ENCODE peak calls at places on chromosome 17, in six cellular contexts. J is SHP77, M is tibial artery, N is HEK293T, I is retina, G is DMS153. L is an unnamed sample.

GRCh38 chr17:1170739-1171138 is 9.0 kb downstream of the ABR start:
- DNase-seq in J (no peak), N (peak), G (no peak), I (no peak), M (no peak), L (no peak)

GRCh38 chr17:55576237-55576998 is 65.2 kb upstream of the SMIM36 start:
- DNase-seq in I (no peak), N (no peak), J (no peak), G (peak), M (no peak), L (no peak)

GRCh38 chr17:77645441-77646430 is 312.8 kb upstream of the TNRC6C start:
- DNase-seq in N (no peak), J (no peak), M (no peak), G (no peak), I (peak), L (no peak)

GRCh38 chr17:80146121-80147034 is 550 bp downstream of the EIF4A3 start:
- DNase-seq in I (peak), J (no peak), G (no peak), M (no peak), N (no peak), L (peak)

GRCh38 chr17:70552230-70552981 is 383.1 kb downstream of the KCNJ2 start:
- DNase-seq in I (peak), G (peak), N (peak), M (no peak), J (peak), L (no peak)

GRCh38 chr17:59859444-59860025 is 33.2 kb downstream of the TUBD1 start:
- DNase-seq in N (no peak), G (no peak), I (no peak), M (no peak), J (no peak), L (no peak)

GRCh38 chr17:77316191-77316641 is 175.4 kb downstream of the SEC14L1 start:
- DNase-seq in G (no peak), M (peak), I (peak), N (no peak), J (no peak), L (no peak)

GRCh38 chr17:19457830-19458271 is 46.8 kb downstream of the RNF112 start:
- DNase-seq in J (no peak), M (no peak), I (no peak), N (no peak), G (no peak), L (no peak)

GRCh38 chr17:46024590-46024989 is 25.5 kb downstream of the STH start:
- DNase-seq in I (no peak), N (no peak), M (no peak), G (no peak), J (no peak), L (no peak)

GRCh38 chr17:77235370-77236080 is 94.8 kb downstream of the SEC14L1 start:
- DNase-seq in J (peak), I (no peak), N (no peak), M (no peak), G (peak), L (no peak)

GRCh38 chr17:76234354-76234679 is 6.0 kb downstream of the RNF157 start:
- DNase-seq in G (no peak), M (no peak), I (no peak), N (no peak), J (no peak), L (no peak)

GRCh38 chr17:50948711-50949110 is 82.6 kb upstream of the TOB1 start:
- DNase-seq in M (peak), N (no peak), I (no peak), J (no peak), G (no peak), L (no peak)

GRCh38 chr17:34163681-34164080 is 91.4 kb upstream of the CCL2 start:
- DNase-seq in M (no peak), N (peak), G (peak), J (no peak), I (no peak), L (no peak)

GRCh38 chr17:3963214-3964201 is 729 bp downstream of the ATP2A3 start:
- DNase-seq in I (no peak), N (no peak), M (no peak), J (peak), G (no peak), L (peak)

GRCh38 chr17:39096435-39097158 is 54.8 kb downstream of the PLXDC1 start:
- DNase-seq in J (no peak), G (peak), I (no peak), N (no peak), M (no peak), L (peak)